ENCODE peak calls at places on chromosomes 5 and 9, in four cellular contexts. Q is CD8-positive, alpha-beta memory T cell; N is Peyer's patch; L is IMR-90. T is an unnamed sample. For H3K27me3, the result is how much of the 10 kb centered on the place peaks cover.

GRCh38 chr9:18352716-18353115 is 121.2 kb upstream of the ADAMTSL1 start:
- DNase-seq in Q (no peak), N (no peak), L (no peak), T (no peak)

GRCh38 chr9:92634712-92635605 is 35.0 kb downstream of the IPPK start:
- DNase-seq in Q (peak), N (peak), L (peak), T (peak)

GRCh38 chr5:160539431-160539830 is 117.8 kb downstream of the PTTG1 start:
- DNase-seq in Q (no peak), N (no peak), L (no peak), T (no peak)

GRCh38 chr5:151195622-151196021 is 28.3 kb downstream of the CCDC69 start:
- DNase-seq in Q (no peak), N (no peak), L (no peak), T (no peak)

GRCh38 chr5:150904479-150905311 is at the start of gene ZNF300:
- DNase-seq in Q (peak), N (peak), L (peak), T (peak)

GRCh38 chr9:77819672-77820071 is 171.6 kb upstream of the GNA14 start:
- DNase-seq in Q (no peak), N (no peak), L (peak), T (no peak)

GRCh38 chr9:120368799-120369198 is 211.2 kb downstream of the CDK5RAP2 start:
- DNase-seq in Q (no peak), N (peak), L (no peak), T (no peak)

GRCh38 chr5:80781356-80781755 is 126.6 kb upstream of the DHFR start:
- DNase-seq in Q (no peak), N (no peak), L (peak), T (no peak)

GRCh38 chr9:115015018-115015635 is 84.7 kb upstream of the TNFSF8 start:
- DNase-seq in Q (no peak), N (peak), L (peak), T (peak)

GRCh38 chr9:4324513-4324912 is 24.6 kb upstream of the GLIS3 start:
- DNase-seq in Q (no peak), N (no peak), L (peak), T (no peak)

GRCh38 chr5:148873690-148874485 is 47.5 kb downstream of the ADRB2 start:
- DNase-seq in Q (no peak), N (no peak), L (no peak), T (peak)

GRCh38 chr5:170225326-170226137 is 7.3 kb upstream of the C5orf58 start:
- DNase-seq in Q (peak), N (peak), L (peak), T (peak)

GRCh38 chr5:158375531-158375930 is 516.6 kb upstream of the CLINT1 start:
- DNase-seq in Q (no peak), N (no peak), L (no peak), T (no peak)

GRCh38 chr9:127905788-127906191 is 6.4 kb upstream of the ST6GALNAC6 start:
- DNase-seq in Q (peak), N (peak), L (no peak), T (peak)

GRCh38 chr5:172659909-172660628 is 19.0 kb downstream of the NEURL1B start:
- DNase-seq in Q (no peak), N (peak), L (peak), T (peak)

GRCh38 chr5:82799346-82800077 is 277.7 kb downstream of the TMEM167A start:
- DNase-seq in Q (no peak), N (no peak), L (no peak), T (no peak)

GRCh38 chr5:175797521-175798038 is 73.8 kb upstream of the CPLX2 start:
- DNase-seq in Q (no peak), N (no peak), L (no peak), T (peak)

GRCh38 chr9:110919055-110919445 is 119.2 kb downstream of the LPAR1 start:
- DNase-seq in Q (no peak), N (no peak), L (no peak), T (no peak)

GRCh38 chr5:9869616-9870288 is 239.6 kb upstream of the TAS2R1 start:
- DNase-seq in Q (no peak), N (no peak), L (peak), T (no peak)

GRCh38 chr9:79977510-79978197 is 405.9 kb downstream of the TLE4 start:
- DNase-seq in Q (no peak), N (no peak), L (no peak), T (no peak)

GRCh38 chr5:178202541-178202940 is 1.8 kb upstream of the HNRNPAB start:
- DNase-seq in Q (no peak), N (no peak), L (no peak), T (no peak)

GRCh38 chr9:113593682-113594281 is 130.3 kb downstream of the RGS3 start:
- DNase-seq in Q (peak), N (peak), L (peak), T (peak)
- H3K4me3 ChIP-seq in Q (no peak), N (peak), L (peak), T (peak)

GRCh38 chr5:73234156-73234555 is 61.2 kb downstream of the TMEM174 start:
- DNase-seq in Q (no peak), N (no peak), L (no peak), T (peak)

GRCh38 chr5:73233461-73234151 is 60.6 kb downstream of the TMEM174 start:
- DNase-seq in Q (no peak), N (no peak), L (no peak), T (peak)

GRCh38 chr5:73233053-73233460 is 60.1 kb downstream of the TMEM174 start:
- DNase-seq in Q (no peak), N (no peak), L (no peak), T (peak)

GRCh38 chr5:73231245-73231778 is 58.3 kb downstream of the TMEM174 start:
- DNase-seq in Q (no peak), N (no peak), L (no peak), T (no peak)

DNA sequence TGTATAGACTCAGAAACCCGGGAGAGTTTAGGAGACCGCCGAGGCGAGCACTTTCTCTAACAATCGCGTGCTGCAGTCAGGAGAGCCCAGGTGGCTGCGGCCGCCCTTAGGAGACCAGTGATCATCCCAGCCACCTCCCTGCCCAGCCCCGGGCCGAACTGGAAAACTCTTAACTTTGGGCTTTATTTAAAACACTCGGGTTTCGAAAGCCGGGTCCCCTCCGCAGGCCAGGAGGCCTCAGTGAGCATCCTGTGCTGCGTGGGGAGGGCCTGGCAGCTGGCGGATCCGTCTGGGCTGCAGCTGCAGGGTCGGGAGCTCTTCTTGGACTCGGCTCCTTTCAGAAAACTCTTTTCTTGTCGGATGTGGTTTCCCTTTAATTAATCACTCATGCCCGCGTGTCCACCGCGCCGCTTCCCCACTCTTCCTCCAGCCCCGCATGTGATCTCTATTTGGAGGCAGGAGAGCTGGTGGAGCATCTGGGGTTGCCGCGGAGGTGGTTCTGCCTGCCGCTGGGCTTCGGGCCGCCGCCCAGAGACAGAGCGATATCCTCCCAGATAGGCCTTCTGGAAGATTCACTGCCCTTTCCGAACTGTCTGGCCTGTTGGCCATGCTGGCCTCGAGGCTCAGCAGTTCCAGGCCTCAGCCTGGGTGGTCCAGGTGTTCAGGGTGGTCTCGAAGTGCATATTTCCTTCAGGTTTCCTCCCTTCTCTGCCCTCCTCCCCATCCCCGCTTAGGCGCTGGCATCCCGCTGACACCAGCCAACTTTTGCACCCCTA is 59.5 kb downstream of the TMEM174 start:
- DNase-seq in Q (no peak), N (no peak), L (no peak), T (peak)
- H3K27me3 ChIP-seq in Q (half or more), N (under half), L (under half), T (half or more)

GRCh38 chr5:1797855-1798254 is 1.8 kb downstream of the MRPL36 start:
- DNase-seq in Q (peak), N (peak), L (no peak), T (no peak)
- H3K4me3 ChIP-seq in Q (no peak), N (no peak), L (no peak), T (no peak)

DNA sequence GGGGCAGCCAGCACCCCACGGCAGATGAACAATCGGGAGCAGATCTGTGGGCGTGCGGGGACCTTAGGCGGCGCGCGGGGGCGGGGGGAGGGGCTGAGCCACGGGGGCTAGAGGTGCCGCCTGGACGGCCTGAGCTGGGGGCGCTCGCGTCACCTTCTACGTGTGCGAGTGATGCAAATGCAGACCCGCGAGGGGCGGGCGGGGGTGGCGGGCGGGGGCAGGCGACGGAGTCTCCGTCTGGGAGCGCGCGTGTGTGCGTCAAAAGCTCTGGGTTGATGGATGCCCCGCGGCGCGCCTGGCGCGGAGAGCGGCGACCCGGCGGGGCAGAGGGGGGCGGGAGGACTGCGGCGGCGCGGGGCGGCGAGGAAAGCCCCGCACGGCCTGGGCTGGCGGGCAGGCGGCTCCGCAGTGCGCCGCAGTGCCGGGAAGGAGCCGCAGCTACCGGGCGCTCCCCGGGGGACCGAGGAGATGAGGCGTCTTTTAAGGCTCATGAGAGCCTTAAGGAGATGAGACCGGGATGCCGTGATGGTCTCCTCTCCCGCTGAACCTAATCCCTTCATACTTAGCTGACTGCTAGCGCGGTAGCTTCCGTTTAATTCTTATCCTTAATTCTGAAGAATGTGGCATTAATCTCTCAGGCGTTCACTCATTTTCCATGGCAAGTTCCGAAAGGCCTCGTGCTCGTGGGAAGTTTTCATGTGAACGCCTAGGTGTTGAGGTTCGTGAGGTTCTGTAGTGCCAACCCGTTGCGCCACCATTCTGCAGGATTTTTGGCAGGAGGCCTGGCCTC is 1.5 kb downstream of the SV2C start:
- DNase-seq in Q (no peak), N (no peak), L (no peak), T (peak)
- H3K27me3 ChIP-seq in Q (under half), N (under half), L (under half), T (half or more)

GRCh38 chr9:35680331-35681105 is 6.8 kb downstream of the CA9 start:
- DNase-seq in Q (no peak), N (peak), L (peak), T (peak)

GRCh38 chr9:35681341-35682002 is 7.7 kb downstream of the CA9 start:
- DNase-seq in Q (no peak), N (no peak), L (peak), T (no peak)

GRCh38 chr9:35682083-35682482 is 7.6 kb downstream of the TPM2 start:
- DNase-seq in Q (no peak), N (no peak), L (no peak), T (no peak)

GRCh38 chr9:35679091-35679490 is 5.4 kb downstream of the CA9 start:
- DNase-seq in Q (no peak), N (no peak), L (no peak), T (no peak)

DNA sequence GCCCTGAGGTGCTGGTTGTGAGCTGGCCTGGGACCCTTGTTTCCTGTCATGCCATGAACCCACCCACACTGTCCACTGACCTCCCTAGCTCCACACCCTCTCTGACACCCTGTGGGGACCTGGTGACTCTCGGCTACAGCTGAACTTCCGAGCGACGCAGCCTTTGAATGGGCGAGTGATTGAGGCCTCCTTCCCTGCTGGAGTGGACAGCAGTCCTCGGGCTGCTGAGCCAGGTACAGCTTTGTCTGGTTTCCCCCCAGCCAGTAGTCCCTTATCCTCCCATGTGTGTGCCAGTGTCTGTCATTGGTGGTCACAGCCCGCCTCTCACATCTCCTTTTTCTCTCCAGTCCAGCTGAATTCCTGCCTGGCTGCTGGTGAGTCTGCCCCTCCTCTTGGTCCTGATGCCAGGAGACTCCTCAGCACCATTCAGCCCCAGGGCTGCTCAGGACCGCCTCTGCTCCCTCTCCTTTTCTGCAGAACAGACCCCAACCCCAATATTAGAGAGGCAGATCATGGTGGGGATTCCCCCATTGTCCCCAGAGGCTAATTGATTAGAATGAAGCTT is 6.1 kb downstream of the CA9 start:
- DNase-seq in Q (no peak), N (no peak), L (no peak), T (no peak)
- H3K4me3 ChIP-seq in Q (no peak), N (no peak), L (no peak), T (no peak)

GRCh38 chr5:168833936-168834335 is 254.8 kb upstream of the PANK3 start:
- DNase-seq in Q (no peak), N (no peak), L (no peak), T (peak)
- H3K27me3 ChIP-seq in Q (under half), N (under half), L (under half), T (under half)

GRCh38 chr5:60958088-60958487 is 13.1 kb downstream of the NDUFAF2 start:
- DNase-seq in Q (no peak), N (no peak), L (no peak), T (no peak)
- H3K4me3 ChIP-seq in Q (no peak), N (no peak), L (no peak), T (no peak)

GRCh38 chr5:1881731-1882336 is 891 bp downstream of the IRX4 start:
- DNase-seq in Q (no peak), N (no peak), L (no peak), T (peak)
- H3K27me3 ChIP-seq in Q (under half), N (under half), L (half or more), T (half or more)

DNA sequence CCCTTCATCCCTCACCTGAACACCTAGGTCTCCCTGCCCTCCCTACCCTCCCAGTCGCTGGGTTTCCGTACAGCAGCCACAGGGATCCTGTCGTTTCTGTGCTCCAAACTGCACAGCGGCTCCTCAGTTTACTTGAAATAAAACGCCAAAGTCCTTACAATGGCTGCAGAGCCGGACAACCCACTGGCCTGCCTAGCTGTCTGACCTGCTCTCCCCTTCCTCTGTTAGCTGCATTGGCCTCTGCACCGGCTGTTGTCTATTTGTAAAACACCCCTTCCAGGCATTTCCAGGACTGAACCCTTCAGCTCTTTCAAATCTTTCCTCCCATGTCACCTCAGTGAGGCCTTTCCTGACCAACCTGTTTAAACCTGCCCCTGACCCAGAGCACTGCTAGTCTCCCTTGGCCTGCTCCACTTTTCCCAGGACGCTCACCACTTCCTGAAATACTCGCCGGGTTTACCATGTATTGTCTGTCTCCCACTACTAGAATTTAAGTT is 9.1 kb upstream of the MGAT1 start:
- DNase-seq in Q (no peak), N (peak), L (no peak), T (no peak)
- H3K4me3 ChIP-seq in Q (peak), N (peak), L (no peak), T (no peak)

GRCh38 chr5:181200816-181201215 is 4.2 kb downstream of the TRIM7 start:
- DNase-seq in Q (no peak), N (no peak), L (no peak), T (peak)
- H3K27me3 ChIP-seq in Q (under half), N (under half), L (under half), T (under half)

T was measured in H7.